ENCODE peak calls at places on chromosome 1, in seven cellular contexts. X is ELR; W is stimulated activated CD4-positive, alpha-beta T cell treated with anti-CD3 and anti-CD28 coated beads, Interleukin-1b, Interleukin-23, amount 100 ng/mL, for 4 hours; J is cardiac fibroblast; G is ovary; T is left ventricle myocardium superior; M is NCI-H345. H is an unnamed sample.

GRCh38 chr1:45607407-45608074 is 16.3 kb downstream of the CCDC17 start:
- DNase-seq in T (no peak), M (no peak), J (no peak), X (no peak), W (no peak), G (no peak), H (no peak)

GRCh38 chr1:172764378-172764777 is 105.5 kb downstream of the FASLG start:
- DNase-seq in X (no peak), M (peak), J (no peak), T (peak), W (peak), G (no peak), H (no peak)

GRCh38 chr1:43300661-43301094 is at the start of gene TIE1:
- DNase-seq in W (no peak), G (no peak), T (no peak), J (peak), X (peak), M (no peak), H (no peak)

GRCh38 chr1:154941332-154941995 is 4.9 kb upstream of the PMVK start:
- DNase-seq in X (no peak), T (peak), W (no peak), M (no peak), J (no peak), G (peak), H (no peak)

GRCh38 chr1:206708058-206708457 is 23.4 kb downstream of the MAPKAPK2 start:
- DNase-seq in X (no peak), T (no peak), W (no peak), G (no peak), J (no peak), M (no peak), H (no peak)

GRCh38 chr1:154866995-154867795 is 2.9 kb downstream of the KCNN3 start:
- DNase-seq in M (no peak), J (peak), T (peak), G (no peak), X (peak), W (no peak), H (peak)

GRCh38 chr1:173332026-173332425 is 124.9 kb upstream of the TNFSF4 start:
- DNase-seq in X (peak), T (peak), W (no peak), M (no peak), J (peak), G (no peak), H (no peak)

GRCh38 chr1:39632491-39633417 is 6.7 kb downstream of the HEYL start:
- DNase-seq in G (peak), J (peak), X (peak), T (peak), W (no peak), M (peak), H (peak)

GRCh38 chr1:3454811-3455618 is 550 bp downstream of the ARHGEF16 start:
- DNase-seq in X (peak), J (no peak), G (peak), M (peak), W (no peak), T (peak), H (peak)

GRCh38 chr1:114105401-114105979 is 48.2 kb downstream of the SYT6 start:
- DNase-seq in M (peak), J (no peak), T (no peak), G (no peak), X (no peak), W (no peak), H (no peak)

GRCh38 chr1:4003846-4004505 is 103.9 kb upstream of the C1orf174 start:
- DNase-seq in T (no peak), G (no peak), X (no peak), W (no peak), M (no peak), J (no peak), H (no peak)

GRCh38 chr1:32247983-32248889 is 1.2 kb downstream of the FAM167B start:
- DNase-seq in T (peak), X (peak), G (peak), W (peak), M (peak), J (peak), H (peak)

GRCh38 chr1:109529895-109530456 is 9.7 kb upstream of the GPR61 start:
- DNase-seq in T (no peak), X (no peak), J (no peak), W (no peak), G (no peak), M (no peak), H (no peak)

GRCh38 chr1:165397945-165398344 is 41.4 kb upstream of the LMX1A start:
- DNase-seq in X (peak), M (no peak), T (peak), J (peak), W (no peak), G (no peak), H (no peak)